ENCODE peak calls at places on chromosomes 12 and 14, in seven cellular contexts. Q, I, B, A, Z, D and P are unnamed samples.

GRCh38 chr14:58298477-58298879 is at the start of gene ARID4A:
- DNase-seq in Q (no peak), I (no peak), B (no peak), A (no peak), Z (peak), D (no peak), P (no peak)

GRCh38 chr12:143964-144649 is 69.8 kb downstream of the SLC6A12 start:
- DNase-seq in Q (peak), I (no peak), B (peak), A (no peak), Z (no peak), D (no peak), P (no peak)

GRCh38 chr12:49557187-49557916 is 10.6 kb downstream of the MCRS1 start:
- DNase-seq in Q (no peak), I (no peak), B (no peak), A (no peak), Z (no peak), D (no peak), P (no peak)

GRCh38 chr12:52125499-52125900 is 46.0 kb downstream of the SMIM41 start:
- DNase-seq in Q (no peak), I (no peak), B (no peak), A (no peak), Z (peak), D (peak), P (no peak)

GRCh38 chr12:109512608-109513007 is 35.2 kb downstream of the UBE3B start:
- DNase-seq in Q (no peak), I (no peak), B (no peak), A (no peak), Z (no peak), D (no peak), P (no peak)

GRCh38 chr12:100268835-100269564 is 2.0 kb downstream of the SCYL2 start:
- DNase-seq in Q (peak), I (no peak), B (peak), A (peak), Z (no peak), D (no peak), P (no peak)

GRCh38 chr14:24224618-24225071 is 7.5 kb downstream of the NEDD8 start:
- DNase-seq in Q (peak), I (no peak), B (no peak), A (peak), Z (peak), D (no peak), P (no peak)

GRCh38 chr14:51653096-51653814 is 1.5 kb downstream of the FRMD6 start:
- DNase-seq in Q (peak), I (peak), B (peak), A (peak), Z (no peak), D (peak), P (no peak)

GRCh38 chr12:132078190-132078589 is 65.9 kb downstream of the DDX51 start:
- DNase-seq in Q (peak), I (no peak), B (no peak), A (peak), Z (peak), D (no peak), P (no peak)

GRCh38 chr12:8697476-8698131 is at the start of gene RIMKLB:
- DNase-seq in Q (peak), I (peak), B (no peak), A (peak), Z (peak), D (peak), P (no peak)

GRCh38 chr14:89507926-89508460 is 91.0 kb upstream of the FOXN3 start:
- DNase-seq in Q (peak), I (no peak), B (peak), A (peak), Z (no peak), D (no peak), P (no peak)

GRCh38 chr14:73662439-73663056 is 17.8 kb downstream of the DNAL1 start:
- DNase-seq in Q (peak), I (peak), B (peak), A (peak), Z (no peak), D (peak), P (no peak)

GRCh38 chr14:74985028-74985310 is 17.8 kb upstream of the EIF2B2 start:
- DNase-seq in Q (no peak), I (no peak), B (no peak), A (no peak), Z (no peak), D (no peak), P (no peak)

GRCh38 chr14:68548194-68549056 is 244.4 kb downstream of the ZFP36L1 start:
- DNase-seq in Q (peak), I (peak), B (no peak), A (peak), Z (peak), D (no peak), P (no peak)

GRCh38 chr14:23543403-23543802 is 8.2 kb downstream of the ZFHX2 start:
- DNase-seq in Q (no peak), I (no peak), B (no peak), A (no peak), Z (no peak), D (no peak), P (no peak)

GRCh38 chr12:46160081-46160980 is 108.5 kb downstream of the SLC38A1 start:
- DNase-seq in Q (peak), I (no peak), B (no peak), A (peak), Z (no peak), D (peak), P (no peak)

GRCh38 chr12:44162961-44163360 is 327.1 kb downstream of the TMEM117 start:
- DNase-seq in Q (no peak), I (no peak), B (no peak), A (no peak), Z (no peak), D (no peak), P (no peak)

GRCh38 chr12:123109319-123109772 is 41.5 kb downstream of the PITPNM2 start:
- DNase-seq in Q (no peak), I (no peak), B (no peak), A (no peak), Z (no peak), D (no peak), P (peak)

GRCh38 chr14:87992349-87992719 is 648 bp downstream of the GALC start:
- DNase-seq in Q (peak), I (no peak), B (no peak), A (no peak), Z (no peak), D (no peak), P (no peak)

GRCh38 chr12:65828711-65829339 is 4.5 kb downstream of the HMGA2 start:
- DNase-seq in Q (no peak), I (no peak), B (no peak), A (no peak), Z (no peak), D (no peak), P (no peak)

GRCh38 chr12:65808580-65808979 is 15.7 kb upstream of the HMGA2 start:
- DNase-seq in Q (no peak), I (no peak), B (no peak), A (no peak), Z (no peak), D (no peak), P (no peak)